ENCODE peak calls at places on chromosomes 13 and 19, in eight cellular contexts. One of them, this sample, is unnamed. For H3K27me3, the result is how much of the 10 kb centered on the place peaks cover.

GRCh38 chr19:46611791-46612190 is 10.7 kb downstream of the CALM3 start:
- DNase-seq in upper lobe of left lung: no peak
- DNase-seq in ovary: peak
- DNase-seq in uterus: peak
- DNase-seq in vagina: no peak
- DNase-seq in sigmoid colon: peak
- DNase-seq in body of pancreas: no peak
- DNase-seq in heart left ventricle: no peak
- DNase-seq in this sample: peak

GRCh38 chr19:14114854-14115253 is 2.7 kb downstream of the PRKACA start:
- DNase-seq in upper lobe of left lung: peak
- DNase-seq in ovary: no peak
- DNase-seq in uterus: no peak
- DNase-seq in heart left ventricle: peak
- DNase-seq in body of pancreas: peak
- DNase-seq in sigmoid colon: peak
- DNase-seq in vagina: no peak
- DNase-seq in this sample: no peak

GRCh38 chr13:23021921-23022320 is 158.9 kb upstream of the SGCG start:
- DNase-seq in uterus: no peak
- DNase-seq in ovary: no peak
- DNase-seq in sigmoid colon: no peak
- DNase-seq in vagina: no peak
- DNase-seq in heart left ventricle: no peak
- DNase-seq in body of pancreas: no peak
- DNase-seq in upper lobe of left lung: no peak
- DNase-seq in this sample: no peak

GRCh38 chr13:36131215-36131930 is at the start of gene DCLK1:
- DNase-seq in vagina: no peak
- DNase-seq in sigmoid colon: peak
- DNase-seq in uterus: peak
- DNase-seq in ovary: peak
- DNase-seq in body of pancreas: peak
- DNase-seq in heart left ventricle: peak
- DNase-seq in upper lobe of left lung: peak
- DNase-seq in this sample: peak

GRCh38 chr19:49588370-49589122 is 2.4 kb upstream of the PRR12 start:
- DNase-seq in upper lobe of left lung: no peak
- DNase-seq in heart left ventricle: no peak
- DNase-seq in vagina: no peak
- DNase-seq in sigmoid colon: no peak
- DNase-seq in uterus: no peak
- DNase-seq in ovary: no peak
- DNase-seq in body of pancreas: no peak
- DNase-seq in this sample: no peak

GRCh38 chr19:3340340-3340739 is 26.0 kb upstream of the NFIC start:
- DNase-seq in heart left ventricle: no peak
- DNase-seq in body of pancreas: no peak
- DNase-seq in vagina: no peak
- DNase-seq in ovary: no peak
- DNase-seq in uterus: no peak
- DNase-seq in upper lobe of left lung: no peak
- DNase-seq in sigmoid colon: no peak
- DNase-seq in this sample: no peak

GRCh38 chr13:51266642-51267041 is 44.4 kb downstream of the FAM124A start:
- DNase-seq in uterus: no peak
- DNase-seq in body of pancreas: no peak
- DNase-seq in vagina: no peak
- DNase-seq in sigmoid colon: peak
- DNase-seq in ovary: no peak
- DNase-seq in upper lobe of left lung: no peak
- DNase-seq in heart left ventricle: no peak
- DNase-seq in this sample: no peak

GRCh38 chr19:57905258-57905657 is 11.1 kb downstream of the ZNF417 start:
- DNase-seq in body of pancreas: no peak
- DNase-seq in ovary: no peak
- DNase-seq in heart left ventricle: no peak
- DNase-seq in upper lobe of left lung: no peak
- DNase-seq in sigmoid colon: no peak
- DNase-seq in vagina: no peak
- DNase-seq in uterus: no peak
- DNase-seq in this sample: no peak

GRCh38 chr19:14768001-14768400 is 10.4 kb downstream of the ADGRE2 start:
- DNase-seq in ovary: no peak
- DNase-seq in heart left ventricle: no peak
- DNase-seq in body of pancreas: no peak
- DNase-seq in upper lobe of left lung: no peak
- DNase-seq in uterus: no peak
- DNase-seq in sigmoid colon: peak
- DNase-seq in vagina: peak
- DNase-seq in this sample: no peak

GRCh38 chr13:106182404-106182803 is 353.1 kb downstream of the EFNB2 start:
- DNase-seq in upper lobe of left lung: no peak
- DNase-seq in ovary: no peak
- DNase-seq in sigmoid colon: no peak
- DNase-seq in uterus: no peak
- DNase-seq in vagina: no peak
- DNase-seq in heart left ventricle: no peak
- DNase-seq in body of pancreas: no peak
- DNase-seq in this sample: no peak

GRCh38 chr13:33931397-33931987 is 113.5 kb downstream of the RFC3 start:
- DNase-seq in heart left ventricle: peak
- DNase-seq in sigmoid colon: no peak
- DNase-seq in ovary: no peak
- DNase-seq in uterus: no peak
- DNase-seq in vagina: no peak
- DNase-seq in upper lobe of left lung: no peak
- DNase-seq in body of pancreas: no peak
- DNase-seq in this sample: no peak

GRCh38 chr13:101424381-101425155 is 8.3 kb upstream of the NALCN start:
- DNase-seq in ovary: no peak
- DNase-seq in uterus: no peak
- DNase-seq in sigmoid colon: no peak
- DNase-seq in body of pancreas: no peak
- DNase-seq in upper lobe of left lung: no peak
- DNase-seq in heart left ventricle: no peak
- DNase-seq in vagina: no peak
- DNase-seq in this sample: no peak

GRCh38 chr13:99304541-99304940 is 2.7 kb downstream of the GPR183 start:
- DNase-seq in heart left ventricle: no peak
- DNase-seq in sigmoid colon: no peak
- DNase-seq in vagina: no peak
- DNase-seq in upper lobe of left lung: no peak
- DNase-seq in uterus: no peak
- DNase-seq in ovary: no peak
- DNase-seq in body of pancreas: no peak
- DNase-seq in this sample: no peak

GRCh38 chr13:50224534-50224933 is 209.3 kb downstream of the KCNRG start:
- DNase-seq in uterus: no peak
- DNase-seq in body of pancreas: no peak
- DNase-seq in vagina: no peak
- DNase-seq in sigmoid colon: no peak
- DNase-seq in ovary: no peak
- DNase-seq in upper lobe of left lung: no peak
- DNase-seq in heart left ventricle: no peak
- DNase-seq in this sample: no peak

GRCh38 chr13:89755729-89756492 is 1591.6 kb upstream of the MIR17HG start:
- DNase-seq in uterus: no peak
- DNase-seq in upper lobe of left lung: no peak
- DNase-seq in vagina: no peak
- DNase-seq in heart left ventricle: no peak
- DNase-seq in sigmoid colon: no peak
- DNase-seq in ovary: no peak
- DNase-seq in body of pancreas: no peak
- DNase-seq in this sample: no peak

GRCh38 chr19:27792576-27793127 is 1420.3 kb downstream of the UQCRFS1 start:
- DNase-seq in sigmoid colon: no peak
- DNase-seq in heart left ventricle: no peak
- DNase-seq in upper lobe of left lung: no peak
- DNase-seq in ovary: no peak
- DNase-seq in body of pancreas: no peak
- DNase-seq in uterus: no peak
- DNase-seq in vagina: no peak
- DNase-seq in this sample: no peak

GRCh38 chr13:74040200-74040599 is 94.0 kb downstream of the KLF12 start:
- DNase-seq in upper lobe of left lung: peak
- DNase-seq in heart left ventricle: peak
- DNase-seq in uterus: no peak
- DNase-seq in body of pancreas: peak
- DNase-seq in sigmoid colon: no peak
- DNase-seq in ovary: no peak
- DNase-seq in vagina: no peak
- DNase-seq in this sample: peak

GRCh38 chr19:50969413-50969760 is at the start of gene KLK6:
- DNase-seq in upper lobe of left lung: no peak
- DNase-seq in uterus: no peak
- DNase-seq in heart left ventricle: no peak
- DNase-seq in vagina: no peak
- DNase-seq in ovary: no peak
- DNase-seq in sigmoid colon: no peak
- DNase-seq in body of pancreas: no peak
- DNase-seq in this sample: no peak

GRCh38 chr19:13794752-13795589 is at the start of gene ZSWIM4:
- DNase-seq in vagina: peak
- DNase-seq in heart left ventricle: peak
- DNase-seq in body of pancreas: peak
- DNase-seq in upper lobe of left lung: peak
- DNase-seq in sigmoid colon: peak
- DNase-seq in ovary: peak
- DNase-seq in uterus: peak
- DNase-seq in this sample: peak

DNA sequence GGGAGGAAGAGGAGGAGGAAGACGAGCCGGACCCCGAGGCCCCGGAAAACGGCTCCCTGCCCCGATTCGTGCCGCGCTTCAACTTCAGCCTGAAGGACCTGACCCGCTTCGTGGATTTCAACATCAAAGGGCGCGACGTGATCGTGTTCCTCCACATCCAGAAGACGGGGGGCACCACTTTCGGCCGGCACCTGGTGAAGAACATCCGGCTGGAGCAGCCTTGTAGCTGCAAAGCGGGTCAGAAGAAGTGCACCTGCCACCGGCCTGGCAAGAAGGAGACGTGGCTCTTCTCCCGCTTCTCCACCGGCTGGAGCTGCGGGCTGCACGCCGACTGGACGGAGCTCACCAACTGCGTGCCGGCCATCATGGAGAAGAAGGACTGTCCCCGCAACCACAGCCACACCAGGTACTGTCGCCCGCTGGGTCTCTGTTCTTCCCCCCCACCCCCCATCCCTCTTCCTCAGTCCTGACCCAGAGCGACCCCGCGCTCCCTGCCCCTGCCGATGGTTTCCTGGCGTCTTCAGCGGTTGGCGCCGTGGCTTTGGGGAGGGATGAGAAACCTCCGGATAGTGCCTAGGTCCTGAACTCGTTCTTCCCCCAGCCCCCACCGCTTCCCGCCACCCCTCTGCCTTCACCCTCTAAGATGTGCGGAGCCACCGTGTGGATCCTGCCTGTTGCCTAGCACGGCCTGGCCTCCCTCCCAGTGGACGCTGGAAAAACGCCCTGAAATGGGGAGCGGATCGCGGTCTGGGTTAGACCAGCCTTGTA is 1.4 kb downstream of the HS6ST3 start:
- DNase-seq in upper lobe of left lung: no peak
- DNase-seq in body of pancreas: peak
- DNase-seq in vagina: no peak
- DNase-seq in sigmoid colon: no peak
- DNase-seq in heart left ventricle: no peak
- DNase-seq in uterus: peak
- DNase-seq in ovary: peak
- DNase-seq in this sample: peak
- H3K27me3 ChIP-seq in upper lobe of left lung: under half
- H3K27me3 ChIP-seq in body of pancreas: under half
- H3K27me3 ChIP-seq in vagina: under half
- H3K27me3 ChIP-seq in sigmoid colon: half or more
- H3K27me3 ChIP-seq in heart left ventricle: half or more
- H3K27me3 ChIP-seq in uterus: under half
- H3K27me3 ChIP-seq in ovary: under half
- H3K27me3 ChIP-seq in this sample: half or more

GRCh38 chr19:18000981-18001836 is 6.8 kb upstream of the ARRDC2 start:
- DNase-seq in uterus: peak
- DNase-seq in body of pancreas: peak
- DNase-seq in upper lobe of left lung: peak
- DNase-seq in ovary: peak
- DNase-seq in sigmoid colon: peak
- DNase-seq in vagina: no peak
- DNase-seq in heart left ventricle: peak
- DNase-seq in this sample: peak
- TF ChIP-seq POLR2A in uterus: peak
- TF ChIP-seq POLR2A in body of pancreas: peak
- TF ChIP-seq POLR2A in upper lobe of left lung: peak
- TF ChIP-seq POLR2A in ovary: peak
- TF ChIP-seq POLR2A in sigmoid colon: peak
- TF ChIP-seq POLR2A in vagina: no peak
- TF ChIP-seq POLR2A in heart left ventricle: peak
- TF ChIP-seq POLR2A in this sample: peak

GRCh38 chr13:32202268-32202667 is 112.9 kb downstream of the ZAR1L start:
- DNase-seq in upper lobe of left lung: no peak
- DNase-seq in uterus: no peak
- DNase-seq in heart left ventricle: no peak
- DNase-seq in ovary: no peak
- DNase-seq in sigmoid colon: no peak
- DNase-seq in body of pancreas: no peak
- DNase-seq in vagina: no peak
- DNase-seq in this sample: no peak
- H3K27me3 ChIP-seq in upper lobe of left lung: under half
- H3K27me3 ChIP-seq in uterus: under half
- H3K27me3 ChIP-seq in heart left ventricle: under half
- H3K27me3 ChIP-seq in ovary: under half
- H3K27me3 ChIP-seq in sigmoid colon: under half
- H3K27me3 ChIP-seq in body of pancreas: under half
- H3K27me3 ChIP-seq in vagina: under half
- H3K27me3 ChIP-seq in this sample: under half

GRCh38 chr19:45403781-45404556 is 900 bp downstream of the PPP1R13L start:
- DNase-seq in ovary: peak
- DNase-seq in heart left ventricle: peak
- DNase-seq in upper lobe of left lung: peak
- DNase-seq in uterus: no peak
- DNase-seq in body of pancreas: peak
- DNase-seq in sigmoid colon: peak
- DNase-seq in vagina: no peak
- DNase-seq in this sample: no peak

GRCh38 chr19:45404557-45405434 is at the start of gene PPP1R13L:
- DNase-seq in sigmoid colon: peak
- DNase-seq in ovary: peak
- DNase-seq in vagina: no peak
- DNase-seq in upper lobe of left lung: peak
- DNase-seq in heart left ventricle: peak
- DNase-seq in body of pancreas: peak
- DNase-seq in uterus: peak
- DNase-seq in this sample: peak

GRCh38 chr19:45406957-45407375 is 522 bp downstream of the POLR1G start:
- DNase-seq in vagina: no peak
- DNase-seq in body of pancreas: no peak
- DNase-seq in upper lobe of left lung: no peak
- DNase-seq in uterus: no peak
- DNase-seq in heart left ventricle: no peak
- DNase-seq in ovary: no peak
- DNase-seq in sigmoid colon: no peak
- DNase-seq in this sample: no peak

GRCh38 chr19:45406165-45406956 is at the start of gene POLR1G:
- DNase-seq in heart left ventricle: peak
- DNase-seq in sigmoid colon: peak
- DNase-seq in uterus: peak
- DNase-seq in vagina: no peak
- DNase-seq in ovary: peak
- DNase-seq in body of pancreas: peak
- DNase-seq in upper lobe of left lung: peak
- DNase-seq in this sample: peak

GRCh38 chr19:45405435-45406164 is 731 bp upstream of the PPP1R13L start:
- DNase-seq in uterus: peak
- DNase-seq in ovary: peak
- DNase-seq in body of pancreas: peak
- DNase-seq in sigmoid colon: peak
- DNase-seq in vagina: no peak
- DNase-seq in heart left ventricle: peak
- DNase-seq in upper lobe of left lung: peak
- DNase-seq in this sample: peak
- TF ChIP-seq POLR2A in uterus: no peak
- TF ChIP-seq POLR2A in ovary: peak
- TF ChIP-seq POLR2A in body of pancreas: no peak
- TF ChIP-seq POLR2A in sigmoid colon: no peak
- TF ChIP-seq POLR2A in vagina: no peak
- TF ChIP-seq POLR2A in heart left ventricle: peak
- TF ChIP-seq POLR2A in upper lobe of left lung: peak
- TF ChIP-seq POLR2A in this sample: no peak